ENCODE peak calls at places on chromosomes 6 and 20, in ten cellular contexts. V is right lobe of liver, A is ovary, P is dorsolateral prefrontal cortex, O is OCI-LY7, Y is PC-9, D is heart left ventricle, S is psoas muscle, E is fibroblast of lung, T is HepG2. Q is an unnamed sample.

GRCh38 chr6:30071081-30071818 is 4.3 kb downstream of the PPP1R11 start:
- DNase-seq in V (no peak), A (no peak), P (no peak), O (no peak), Y (no peak), D (peak), S (peak), E (peak), T (no peak), Q (peak)

GRCh38 chr20:34364013-34364382 is 925 bp downstream of the ITCH start:
- DNase-seq in V (no peak), A (peak), P (no peak), O (peak), Y (no peak), D (no peak), S (no peak), E (peak), T (no peak), Q (no peak)

GRCh38 chr20:51340451-51340840 is 202.1 kb downstream of the NFATC2 start:
- DNase-seq in V (no peak), A (no peak), P (no peak), O (peak), Y (no peak), D (no peak), S (no peak), E (no peak), T (no peak), Q (no peak)

GRCh38 chr6:91303326-91303725 is 716.5 kb upstream of the MAP3K7 start:
- DNase-seq in V (no peak), A (no peak), P (no peak), O (no peak), Y (no peak), D (no peak), S (peak), E (no peak), T (no peak), Q (no peak)

GRCh38 chr6:151338816-151339215 is 52.5 kb downstream of the ZBTB2 start:
- DNase-seq in V (no peak), A (no peak), P (no peak), O (no peak), Y (no peak), D (no peak), S (no peak), E (peak), T (no peak), Q (no peak)

GRCh38 chr6:32192608-32193039 is at the start of gene GPSM3:
- DNase-seq in V (peak), A (no peak), P (no peak), O (peak), Y (no peak), D (peak), S (peak), E (peak), T (no peak), Q (peak)

GRCh38 chr20:33410081-33410742 is 8.9 kb upstream of the CDK5RAP1 start:
- DNase-seq in V (no peak), A (no peak), P (no peak), O (no peak), Y (no peak), D (no peak), S (no peak), E (no peak), T (no peak), Q (no peak)

GRCh38 chr6:72616406-72617015 is 5.4 kb upstream of the KCNQ5 start:
- DNase-seq in V (no peak), A (no peak), P (no peak), O (peak), Y (no peak), D (no peak), S (no peak), E (peak), T (peak), Q (no peak)

GRCh38 chr20:1893721-1894470 is 1.3 kb upstream of the SIRPA start:
- DNase-seq in V (peak), A (peak), P (no peak), O (no peak), Y (no peak), D (peak), S (no peak), E (no peak), T (peak), Q (peak)

GRCh38 chr6:166499350-166500163 is 86.9 kb downstream of the RAMACL start:
- DNase-seq in V (no peak), A (no peak), P (peak), O (no peak), Y (no peak), D (no peak), S (no peak), E (no peak), T (no peak), Q (no peak)

GRCh38 chr6:84017709-84018452 is 15.7 kb upstream of the MRAP2 start:
- DNase-seq in V (no peak), A (no peak), P (no peak), O (no peak), Y (no peak), D (no peak), S (no peak), E (no peak), T (no peak), Q (no peak)

GRCh38 chr20:57596358-57596757 is 23.9 kb downstream of the ZBP1 start:
- DNase-seq in V (no peak), A (no peak), P (no peak), O (no peak), Y (no peak), D (no peak), S (peak), E (no peak), T (no peak), Q (no peak)

GRCh38 chr6:14211596-14211961 is 94.0 kb downstream of the CD83 start:
- DNase-seq in V (peak), A (peak), P (peak), O (no peak), Y (peak), D (peak), S (peak), E (peak), T (peak), Q (peak)

GRCh38 chr20:54043044-54043967 is 27.1 kb downstream of the BCAS1 start:
- DNase-seq in V (no peak), A (no peak), P (no peak), O (no peak), Y (no peak), D (no peak), S (no peak), E (peak), T (no peak), Q (no peak)

GRCh38 chr6:87623248-87623647 is 33.3 kb downstream of the ORC3 start:
- DNase-seq in V (no peak), A (no peak), P (no peak), O (no peak), Y (no peak), D (no peak), S (no peak), E (peak), T (peak), Q (no peak)

GRCh38 chr6:39897699-39898098 is 36.6 kb downstream of the MOCS1 start:
- DNase-seq in V (no peak), A (no peak), P (no peak), O (no peak), Y (no peak), D (no peak), S (no peak), E (no peak), T (no peak), Q (no peak)

GRCh38 chr20:25553819-25554296 is 31.5 kb downstream of the NINL start:
- DNase-seq in V (no peak), A (peak), P (peak), O (no peak), Y (no peak), D (no peak), S (no peak), E (peak), T (peak), Q (peak)

GRCh38 chr6:155248021-155249001 is 15.5 kb upstream of the CLDN20 start:
- DNase-seq in V (no peak), A (peak), P (peak), O (peak), Y (peak), D (peak), S (no peak), E (peak), T (peak), Q (peak)

GRCh38 chr6:39451831-39452230 is 129.3 kb upstream of the KCNK16 start:
- DNase-seq in V (no peak), A (no peak), P (no peak), O (peak), Y (no peak), D (no peak), S (no peak), E (no peak), T (no peak), Q (no peak)

GRCh38 chr6:14148471-14148870 is 30.9 kb downstream of the CD83 start:
- DNase-seq in V (no peak), A (no peak), P (no peak), O (no peak), Y (no peak), D (no peak), S (no peak), E (no peak), T (no peak), Q (no peak)

GRCh38 chr20:48492188-48493070 is 335.4 kb downstream of the PREX1 start:
- DNase-seq in V (no peak), A (no peak), P (no peak), O (no peak), Y (no peak), D (no peak), S (no peak), E (no peak), T (no peak), Q (no peak)

GRCh38 chr20:25695532-25696383 is 895 bp downstream of the ZNF337 start:
- DNase-seq in V (no peak), A (no peak), P (no peak), O (no peak), Y (no peak), D (no peak), S (no peak), E (peak), T (no peak), Q (peak)

GRCh38 chr20:37798312-37798711 is 104.5 kb downstream of the CTNNBL1 start:
- DNase-seq in V (no peak), A (no peak), P (no peak), O (no peak), Y (no peak), D (no peak), S (no peak), E (no peak), T (no peak), Q (no peak)

GRCh38 chr20:1242530-1242929 is 16.7 kb downstream of the RAD21L1 start:
- DNase-seq in V (no peak), A (no peak), P (no peak), O (no peak), Y (no peak), D (no peak), S (no peak), E (peak), T (no peak), Q (no peak)

GRCh38 chr20:18669241-18670019 is 81.6 kb downstream of the DTD1 start:
- DNase-seq in V (no peak), A (no peak), P (no peak), O (no peak), Y (no peak), D (no peak), S (no peak), E (peak), T (no peak), Q (no peak)

GRCh38 chr6:169979873-169980440 is 228.5 kb downstream of the ERMARD start:
- DNase-seq in V (no peak), A (no peak), P (no peak), O (no peak), Y (no peak), D (no peak), S (peak), E (no peak), T (no peak), Q (no peak)

GRCh38 chr6:23633986-23634385 is 492.0 kb upstream of the NRSN1 start:
- DNase-seq in V (no peak), A (no peak), P (peak), O (no peak), Y (no peak), D (no peak), S (no peak), E (no peak), T (no peak), Q (no peak)

GRCh38 chr6:490251-491037 is 98.9 kb downstream of the IRF4 start:
- DNase-seq in V (no peak), A (no peak), P (no peak), O (peak), Y (no peak), D (no peak), S (no peak), E (no peak), T (no peak), Q (no peak)

GRCh38 chr20:59640267-59640666 is 35.9 kb downstream of the PHACTR3 start:
- DNase-seq in V (no peak), A (no peak), P (no peak), O (no peak), Y (no peak), D (no peak), S (no peak), E (no peak), T (no peak), Q (no peak)

GRCh38 chr20:20362774-20363435 is 5.0 kb upstream of the INSM1 start:
- DNase-seq in V (no peak), A (no peak), P (peak), O (no peak), Y (no peak), D (no peak), S (no peak), E (no peak), T (no peak), Q (no peak)

GRCh38 chr6:14739830-14740229 is 506.0 kb upstream of the JARID2 start:
- DNase-seq in V (no peak), A (no peak), P (no peak), O (no peak), Y (no peak), D (no peak), S (no peak), E (no peak), T (no peak), Q (no peak)

GRCh38 chr6:46652603-46653438 is at the start of the genes CYP39A1 and SLC25A27:
- DNase-seq in V (peak), A (peak), P (peak), O (peak), Y (peak), D (peak), S (peak), E (peak), T (peak), Q (peak)
- TF ChIP-seq CTCF in V (no peak), A (no peak), P (no peak), O (no peak), Y (no peak), D (no peak), S (no peak), E (no peak), T (no peak), Q (no peak)

DNA sequence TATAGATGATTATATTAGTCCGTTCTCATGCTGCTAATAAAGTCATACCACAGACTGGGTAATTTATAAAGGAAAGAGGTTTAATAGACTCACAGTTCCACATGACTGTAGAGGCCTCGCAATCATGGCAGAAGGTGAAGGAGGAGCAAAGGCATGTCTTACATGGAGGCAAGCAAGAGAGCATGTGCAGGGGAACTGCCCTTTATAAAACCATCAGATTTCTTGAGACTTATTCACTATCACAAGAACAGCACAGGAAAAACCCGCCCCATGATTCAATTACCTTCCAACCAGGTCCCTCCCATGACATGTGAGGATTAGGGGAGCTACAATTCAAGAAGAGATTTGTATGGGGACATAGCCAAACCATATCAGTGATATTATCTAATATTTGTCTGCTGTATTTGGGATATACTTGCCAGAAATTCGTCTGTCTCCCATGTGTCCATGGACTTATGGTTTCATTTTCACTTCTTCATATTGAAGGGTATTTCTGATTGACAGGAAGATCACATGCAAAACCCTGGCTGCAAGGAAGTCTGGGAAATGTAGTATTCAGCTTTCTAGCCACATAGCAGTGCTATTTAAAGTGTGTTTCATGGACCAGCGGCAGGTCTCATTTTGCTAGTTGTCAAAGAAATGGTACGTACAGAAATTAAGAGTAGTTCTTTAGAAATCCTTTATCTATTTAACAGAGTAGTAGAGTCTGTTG is 50.5 kb upstream of the PAK5 start:
- DNase-seq in V (no peak), A (no peak), P (no peak), O (no peak), Y (no peak), D (no peak), S (no peak), E (no peak), T (peak), Q (no peak)
- H3K4me3 ChIP-seq in V (peak), A (no peak), P (no peak), O (peak), Y (peak), D (no peak), S (no peak), E (no peak), T (no peak), Q (no peak)

GRCh38 chr6:56388414-56388752 is 141.0 kb upstream of the COL21A1 start:
- DNase-seq in V (no peak), A (no peak), P (no peak), O (no peak), Y (no peak), D (no peak), S (no peak), E (no peak), T (no peak), Q (no peak)
- H3K27ac ChIP-seq in V (no peak), A (no peak), P (no peak), O (no peak), Y (no peak), D (no peak), S (no peak), E (no peak), T (peak), Q (no peak)

DNA sequence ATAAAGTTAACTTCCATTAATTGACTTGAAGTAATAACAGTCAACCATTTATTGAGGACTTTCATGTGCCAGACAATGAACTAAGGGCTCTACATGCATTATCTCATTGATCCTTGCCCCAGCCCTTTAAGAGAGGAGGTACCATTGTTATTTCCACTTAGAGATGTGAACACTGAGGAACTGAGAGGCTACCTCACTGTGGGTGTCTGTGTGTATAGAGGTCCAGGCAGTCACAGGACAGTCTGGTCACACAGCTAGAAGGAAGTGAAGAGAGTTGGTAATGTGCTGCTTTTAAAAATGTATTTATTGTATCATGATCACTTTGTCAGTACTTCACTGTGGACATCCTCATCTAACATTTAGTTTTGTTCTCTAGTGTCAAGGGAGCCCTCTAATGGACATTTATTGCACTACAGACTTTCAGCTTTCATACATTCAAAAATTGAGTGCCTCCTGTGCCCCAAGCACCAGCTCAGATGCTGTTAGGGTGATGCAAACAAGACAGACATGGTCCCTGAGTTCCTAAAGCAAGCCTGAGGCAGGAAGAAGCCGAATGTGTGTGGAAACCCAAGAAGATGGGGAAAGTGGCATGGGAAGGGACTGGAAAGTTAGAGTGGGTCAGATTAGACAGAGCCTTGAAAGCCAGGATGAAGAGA is 122.9 kb downstream of the SLC16A10 start:
- DNase-seq in V (no peak), A (no peak), P (no peak), O (peak), Y (peak), D (no peak), S (no peak), E (peak), T (peak), Q (no peak)
- TF ChIP-seq CTCF in V (peak), A (peak), P (peak), O (peak), Y (peak), D (peak), S (peak), E (peak), T (peak), Q (peak)

GRCh38 chr6:3455121-3455489 is 1.7 kb downstream of the SLC22A23 start:
- DNase-seq in V (peak), A (no peak), P (no peak), O (no peak), Y (no peak), D (no peak), S (no peak), E (no peak), T (peak), Q (no peak)

GRCh38 chr6:3455490-3456394 is 1.1 kb downstream of the SLC22A23 start:
- DNase-seq in V (peak), A (no peak), P (peak), O (no peak), Y (peak), D (peak), S (peak), E (no peak), T (peak), Q (peak)

GRCh38 chr6:3456395-3456767 is 469 bp downstream of the SLC22A23 start:
- DNase-seq in V (no peak), A (no peak), P (no peak), O (no peak), Y (no peak), D (no peak), S (no peak), E (no peak), T (no peak), Q (no peak)

GRCh38 chr6:3453410-3453809 is 3.4 kb downstream of the SLC22A23 start:
- DNase-seq in V (no peak), A (no peak), P (peak), O (no peak), Y (no peak), D (no peak), S (no peak), E (no peak), T (no peak), Q (no peak)

DNA sequence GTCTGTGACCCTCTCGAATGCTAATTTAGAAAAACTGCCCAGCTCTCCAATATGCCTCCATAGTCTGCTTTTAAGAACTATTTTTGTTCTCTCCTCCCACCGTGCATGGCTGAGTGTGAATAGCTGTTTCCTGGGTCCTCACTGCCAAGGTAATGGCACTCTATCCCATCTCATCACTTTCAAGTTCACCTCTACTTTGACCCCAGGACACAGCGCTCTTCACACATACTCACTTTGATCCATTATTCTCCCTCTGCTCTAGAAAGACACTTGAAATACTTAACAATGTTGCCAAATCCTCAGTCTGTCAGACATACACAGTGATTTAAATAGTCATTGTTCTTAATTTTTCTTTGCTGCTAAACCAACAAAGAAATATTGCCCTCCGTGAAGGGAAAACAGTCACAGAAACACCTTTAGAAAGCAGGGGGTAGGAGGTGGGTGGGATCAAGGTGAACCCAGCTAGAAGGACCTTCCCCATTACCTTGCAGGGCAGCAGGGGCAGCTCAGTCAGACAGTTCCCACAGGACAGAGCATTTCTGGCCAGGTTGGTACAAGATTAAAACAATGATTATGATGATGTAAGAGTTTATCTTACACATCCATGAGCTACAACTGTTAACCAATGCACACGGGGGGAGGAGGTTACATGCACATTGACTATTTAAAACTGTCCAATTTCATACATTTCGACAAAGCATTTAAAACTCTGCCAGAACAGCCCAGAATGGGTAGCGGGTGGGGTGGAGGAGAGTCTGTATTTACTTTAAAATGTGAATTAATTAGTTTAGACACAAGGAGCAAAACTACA is 2.4 kb downstream of the SLC22A23 start:
- DNase-seq in V (no peak), A (no peak), P (no peak), O (no peak), Y (no peak), D (no peak), S (no peak), E (no peak), T (peak), Q (no peak)
- H3K4me3 ChIP-seq in V (peak), A (no peak), P (peak), O (no peak), Y (peak), D (no peak), S (peak), E (no peak), T (peak), Q (no peak)

Q was measured in adrenal gland.